ENCODE peak calls at places on chromosomes 1 and 21, in six cellular contexts. One of them, this sample, is unnamed.

GRCh38 chr21:33332143-33332542 is 7.4 kb downstream of the IFNAR1 start:
- DNase-seq in neural progenitor cell: no peak
- DNase-seq in coronary artery: no peak
- DNase-seq in psoas muscle: no peak
- DNase-seq in WERI-Rb-1: no peak
- DNase-seq in AG04449: no peak
- DNase-seq in this sample: no peak

GRCh38 chr1:36924282-36924791 is 110.0 kb downstream of the GRIK3 start:
- DNase-seq in psoas muscle: no peak
- DNase-seq in WERI-Rb-1: peak
- DNase-seq in coronary artery: no peak
- DNase-seq in AG04449: no peak
- DNase-seq in neural progenitor cell: peak
- DNase-seq in this sample: peak

GRCh38 chr1:198151688-198152087 is 5.1 kb upstream of the NEK7 start:
- DNase-seq in WERI-Rb-1: no peak
- DNase-seq in coronary artery: no peak
- DNase-seq in AG04449: no peak
- DNase-seq in psoas muscle: no peak
- DNase-seq in neural progenitor cell: no peak
- DNase-seq in this sample: no peak

GRCh38 chr1:159188375-159188788 is 16.3 kb upstream of the ACKR1 start:
- DNase-seq in WERI-Rb-1: peak
- DNase-seq in psoas muscle: peak
- DNase-seq in AG04449: no peak
- DNase-seq in neural progenitor cell: peak
- DNase-seq in coronary artery: no peak
- DNase-seq in this sample: peak

GRCh38 chr1:89918794-89919155 is 76.1 kb upstream of the ZNF326 start:
- DNase-seq in AG04449: no peak
- DNase-seq in coronary artery: no peak
- DNase-seq in WERI-Rb-1: no peak
- DNase-seq in neural progenitor cell: no peak
- DNase-seq in psoas muscle: no peak
- DNase-seq in this sample: no peak

GRCh38 chr1:38852780-38853179 is 6.8 kb downstream of the RRAGC start:
- DNase-seq in psoas muscle: no peak
- DNase-seq in coronary artery: no peak
- DNase-seq in AG04449: no peak
- DNase-seq in WERI-Rb-1: no peak
- DNase-seq in neural progenitor cell: no peak
- DNase-seq in this sample: no peak

GRCh38 chr1:24091971-24092482 is 19.9 kb downstream of the MYOM3 start:
- DNase-seq in WERI-Rb-1: no peak
- DNase-seq in psoas muscle: no peak
- DNase-seq in AG04449: no peak
- DNase-seq in coronary artery: no peak
- DNase-seq in neural progenitor cell: no peak
- DNase-seq in this sample: peak

GRCh38 chr21:41487082-41487481 is 20.9 kb downstream of the TMPRSS2 start:
- DNase-seq in AG04449: no peak
- DNase-seq in coronary artery: no peak
- DNase-seq in psoas muscle: no peak
- DNase-seq in neural progenitor cell: no peak
- DNase-seq in WERI-Rb-1: no peak
- DNase-seq in this sample: no peak

GRCh38 chr21:44552681-44553080 is 1.4 kb upstream of the KRTAP10-2 start:
- DNase-seq in WERI-Rb-1: no peak
- DNase-seq in coronary artery: peak
- DNase-seq in AG04449: no peak
- DNase-seq in psoas muscle: no peak
- DNase-seq in neural progenitor cell: no peak
- DNase-seq in this sample: no peak

GRCh38 chr1:12153181-12153785 is 13.5 kb upstream of the TNFRSF1B start:
- DNase-seq in coronary artery: no peak
- DNase-seq in WERI-Rb-1: no peak
- DNase-seq in AG04449: peak
- DNase-seq in psoas muscle: peak
- DNase-seq in neural progenitor cell: no peak
- DNase-seq in this sample: no peak

GRCh38 chr1:203926025-203926540 is 64.7 kb downstream of the SNRPE start:
- DNase-seq in neural progenitor cell: no peak
- DNase-seq in coronary artery: no peak
- DNase-seq in AG04449: no peak
- DNase-seq in psoas muscle: no peak
- DNase-seq in WERI-Rb-1: no peak
- DNase-seq in this sample: no peak

GRCh38 chr1:167720965-167721616 is 691 bp upstream of the MPZL1 start:
- DNase-seq in WERI-Rb-1: peak
- DNase-seq in neural progenitor cell: peak
- DNase-seq in psoas muscle: peak
- DNase-seq in coronary artery: no peak
- DNase-seq in AG04449: no peak
- DNase-seq in this sample: no peak

GRCh38 chr21:36211660-36212512 is 55.3 kb downstream of the DOP1B start:
- DNase-seq in neural progenitor cell: no peak
- DNase-seq in AG04449: peak
- DNase-seq in coronary artery: no peak
- DNase-seq in psoas muscle: no peak
- DNase-seq in WERI-Rb-1: no peak
- DNase-seq in this sample: no peak

GRCh38 chr1:169186106-169186505 is 79.6 kb downstream of the ATP1B1 start:
- DNase-seq in coronary artery: no peak
- DNase-seq in neural progenitor cell: no peak
- DNase-seq in AG04449: no peak
- DNase-seq in WERI-Rb-1: no peak
- DNase-seq in psoas muscle: no peak
- DNase-seq in this sample: no peak

GRCh38 chr1:230105754-230106625 is 39.0 kb downstream of the GALNT2 start:
- DNase-seq in AG04449: no peak
- DNase-seq in neural progenitor cell: no peak
- DNase-seq in psoas muscle: no peak
- DNase-seq in coronary artery: no peak
- DNase-seq in WERI-Rb-1: no peak
- DNase-seq in this sample: no peak

GRCh38 chr1:32276328-32276727 is 15.6 kb upstream of the HDAC1 start:
- DNase-seq in coronary artery: no peak
- DNase-seq in AG04449: no peak
- DNase-seq in neural progenitor cell: no peak
- DNase-seq in WERI-Rb-1: no peak
- DNase-seq in psoas muscle: no peak
- DNase-seq in this sample: peak

GRCh38 chr1:185670187-185670627 is 64.0 kb upstream of the HMCN1 start:
- DNase-seq in AG04449: no peak
- DNase-seq in coronary artery: no peak
- DNase-seq in WERI-Rb-1: peak
- DNase-seq in neural progenitor cell: peak
- DNase-seq in psoas muscle: no peak
- DNase-seq in this sample: peak

GRCh38 chr21:44551290-44552015 is at the start of gene KRTAP10-2:
- DNase-seq in coronary artery: peak
- DNase-seq in neural progenitor cell: no peak
- DNase-seq in WERI-Rb-1: no peak
- DNase-seq in AG04449: no peak
- DNase-seq in psoas muscle: no peak
- DNase-seq in this sample: peak

GRCh38 chr1:181743878-181744312 is 260.6 kb downstream of the CACNA1E start:
- DNase-seq in AG04449: no peak
- DNase-seq in WERI-Rb-1: no peak
- DNase-seq in coronary artery: peak
- DNase-seq in neural progenitor cell: no peak
- DNase-seq in psoas muscle: peak
- DNase-seq in this sample: no peak

GRCh38 chr1:15141933-15142647 is 11.5 kb upstream of the TMEM51 start:
- DNase-seq in WERI-Rb-1: no peak
- DNase-seq in AG04449: no peak
- DNase-seq in neural progenitor cell: no peak
- DNase-seq in coronary artery: no peak
- DNase-seq in psoas muscle: no peak
- DNase-seq in this sample: no peak

GRCh38 chr21:31088196-31088751 is 50.0 kb upstream of the KRTAP19-8 start:
- DNase-seq in coronary artery: no peak
- DNase-seq in neural progenitor cell: no peak
- DNase-seq in psoas muscle: no peak
- DNase-seq in WERI-Rb-1: no peak
- DNase-seq in AG04449: no peak
- DNase-seq in this sample: peak

DNA sequence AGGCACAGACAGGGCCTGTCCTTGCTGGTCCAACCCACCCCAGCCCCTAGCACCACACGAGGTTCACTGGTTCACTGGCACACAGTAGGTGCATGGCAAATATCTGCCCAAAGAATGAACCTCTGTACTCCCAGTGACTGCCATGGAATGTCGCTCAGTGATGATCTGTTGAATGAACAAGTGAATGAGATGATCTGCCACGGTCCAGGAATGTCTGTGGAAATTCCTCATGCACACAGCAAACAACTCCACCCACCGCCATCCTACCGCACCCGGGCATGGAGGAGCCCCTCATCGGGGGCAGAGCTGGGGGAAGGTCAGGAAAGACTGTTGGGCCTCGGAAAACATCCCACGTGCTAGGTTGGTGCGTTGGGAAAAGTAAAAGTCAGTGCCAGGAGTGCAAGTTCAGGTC is 1.7 kb downstream of the HSPG2 start:
- DNase-seq in WERI-Rb-1: no peak
- DNase-seq in AG04449: no peak
- DNase-seq in neural progenitor cell: no peak
- DNase-seq in coronary artery: no peak
- DNase-seq in psoas muscle: no peak
- DNase-seq in this sample: no peak
- H3K4me3 ChIP-seq in WERI-Rb-1: no peak
- H3K4me3 ChIP-seq in AG04449: peak
- H3K4me3 ChIP-seq in neural progenitor cell: peak
- H3K4me3 ChIP-seq in coronary artery: peak
- H3K4me3 ChIP-seq in psoas muscle: peak
- H3K4me3 ChIP-seq in this sample: peak

GRCh38 chr1:220751130-220751529 is 3.0 kb downstream of the MTARC2 start:
- DNase-seq in coronary artery: no peak
- DNase-seq in AG04449: no peak
- DNase-seq in neural progenitor cell: no peak
- DNase-seq in WERI-Rb-1: no peak
- DNase-seq in psoas muscle: no peak
- DNase-seq in this sample: no peak

GRCh38 chr1:220750126-220750525 is 2.0 kb downstream of the MTARC2 start:
- DNase-seq in psoas muscle: no peak
- DNase-seq in coronary artery: no peak
- DNase-seq in AG04449: no peak
- DNase-seq in WERI-Rb-1: no peak
- DNase-seq in neural progenitor cell: no peak
- DNase-seq in this sample: no peak

GRCh38 chr1:220748091-220748934 is at the start of gene MTARC2:
- DNase-seq in psoas muscle: peak
- DNase-seq in AG04449: peak
- DNase-seq in WERI-Rb-1: peak
- DNase-seq in neural progenitor cell: peak
- DNase-seq in coronary artery: peak
- DNase-seq in this sample: peak

GRCh38 chr1:220742520-220742919 is 5.6 kb upstream of the MTARC2 start:
- DNase-seq in WERI-Rb-1: no peak
- DNase-seq in AG04449: no peak
- DNase-seq in psoas muscle: no peak
- DNase-seq in coronary artery: no peak
- DNase-seq in neural progenitor cell: no peak
- DNase-seq in this sample: no peak

DNA sequence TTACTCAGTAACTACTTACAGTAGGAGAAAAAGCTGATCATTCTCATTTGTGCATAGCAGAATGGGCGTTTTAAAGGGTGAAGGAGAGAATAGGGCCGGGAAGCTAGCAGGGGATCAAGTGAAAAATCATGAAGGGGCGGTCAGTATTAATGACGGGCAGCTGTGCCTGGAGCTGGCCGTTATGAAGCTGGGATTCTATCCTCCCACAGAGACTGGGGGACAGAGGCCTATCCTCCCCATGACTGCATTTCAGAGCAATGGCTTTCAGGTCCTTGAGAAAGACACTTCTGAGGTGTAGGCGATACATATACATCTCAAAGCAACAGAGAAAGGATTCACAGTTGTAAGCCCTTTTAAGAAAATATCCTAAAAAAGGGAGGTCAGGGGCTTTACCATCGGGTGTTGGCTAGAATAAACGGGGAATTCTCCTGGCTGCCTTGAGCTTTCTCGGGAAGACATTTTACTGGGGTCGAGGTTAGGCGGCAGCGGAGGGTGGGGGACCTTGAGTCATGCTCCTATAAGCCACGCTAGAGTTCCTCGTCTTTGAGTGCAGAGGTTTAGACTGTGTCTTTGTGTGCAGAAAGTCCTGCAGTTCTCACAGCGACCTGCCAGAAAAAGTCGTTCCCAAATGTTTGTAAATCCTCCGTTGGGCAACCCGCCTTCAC is 564 bp upstream of the MTARC2 start:
- DNase-seq in WERI-Rb-1: peak
- DNase-seq in coronary artery: no peak
- DNase-seq in psoas muscle: no peak
- DNase-seq in neural progenitor cell: no peak
- DNase-seq in AG04449: no peak
- DNase-seq in this sample: peak
- H3K4me3 ChIP-seq in WERI-Rb-1: peak
- H3K4me3 ChIP-seq in coronary artery: peak
- H3K4me3 ChIP-seq in psoas muscle: peak
- H3K4me3 ChIP-seq in neural progenitor cell: peak
- H3K4me3 ChIP-seq in AG04449: peak
- H3K4me3 ChIP-seq in this sample: peak

DNA sequence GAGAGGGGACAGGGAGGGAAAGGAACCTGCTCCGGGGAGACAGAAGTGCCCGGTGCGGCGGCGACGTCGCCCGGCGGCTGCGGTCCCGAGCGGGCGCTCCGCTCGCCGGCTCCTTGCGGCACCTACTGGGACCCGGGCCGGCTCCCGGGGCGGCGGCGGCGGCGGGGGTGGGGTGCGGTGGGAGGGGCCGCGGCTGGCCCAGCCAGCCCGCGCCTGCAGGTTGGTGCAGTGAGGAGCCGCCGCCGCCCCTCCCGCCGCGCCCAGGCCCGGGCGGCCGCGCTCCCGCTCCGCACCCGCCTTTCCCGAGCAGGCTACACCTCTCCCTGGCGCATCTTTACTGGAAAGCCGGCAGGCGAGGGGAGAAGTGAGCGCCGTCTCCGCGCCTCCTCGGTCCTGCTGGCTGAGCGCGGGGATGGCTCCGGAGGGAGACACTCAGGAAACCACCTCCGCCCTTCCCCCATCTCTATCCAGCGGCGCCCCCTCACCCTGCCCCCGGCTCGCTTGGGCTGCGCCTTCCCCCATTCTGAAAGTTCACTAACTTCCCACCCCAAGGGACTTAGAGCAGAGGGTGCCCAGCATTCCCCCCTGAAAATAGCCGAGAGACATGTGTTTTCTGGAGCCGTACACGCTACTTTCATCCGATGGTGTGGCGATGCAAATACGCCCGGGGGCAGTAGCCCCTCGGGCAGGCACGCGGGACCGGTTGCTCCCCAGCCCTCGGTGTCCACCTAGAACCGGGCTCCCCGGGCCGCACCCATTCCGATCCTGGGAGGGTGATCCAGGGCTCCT is at the start of gene PLD5:
- DNase-seq in neural progenitor cell: peak
- DNase-seq in coronary artery: no peak
- DNase-seq in AG04449: no peak
- DNase-seq in WERI-Rb-1: peak
- DNase-seq in psoas muscle: no peak
- DNase-seq in this sample: peak
- H3K4me3 ChIP-seq in neural progenitor cell: peak
- H3K4me3 ChIP-seq in coronary artery: peak
- H3K4me3 ChIP-seq in AG04449: peak
- H3K4me3 ChIP-seq in WERI-Rb-1: peak
- H3K4me3 ChIP-seq in psoas muscle: peak
- H3K4me3 ChIP-seq in this sample: peak

GRCh38 chr1:195894411-195894810 is 713.8 kb downstream of the KCNT2 start:
- DNase-seq in neural progenitor cell: no peak
- DNase-seq in WERI-Rb-1: no peak
- DNase-seq in coronary artery: no peak
- DNase-seq in psoas muscle: no peak
- DNase-seq in AG04449: no peak
- DNase-seq in this sample: no peak
- H3K4me3 ChIP-seq in neural progenitor cell: no peak
- H3K4me3 ChIP-seq in WERI-Rb-1: no peak
- H3K4me3 ChIP-seq in coronary artery: no peak
- H3K4me3 ChIP-seq in psoas muscle: no peak
- H3K4me3 ChIP-seq in AG04449: no peak
- H3K4me3 ChIP-seq in this sample: no peak